ENCODE peak calls at places on chromosomes 1 and 21, in ten cellular contexts. W is mesendoderm; J is pancreas; V is A673; Y is colonic mucosa; F is naive thymus-derived CD4-positive, alpha-beta T cell; L is fibroblast of mammary gland; X is CD8-positive, alpha-beta T cell; I is BJ; D is breast epithelium. S is an unnamed sample.

GRCh38 chr1:81801032-81801833 is 499 bp downstream of the ADGRL2 start:
- DNase-seq in W (peak), V (peak), D (peak), X (no peak), L (peak), J (peak), Y (peak), F (no peak), I (peak), S (peak)

GRCh38 chr1:14915356-14916054 is 238.0 kb upstream of the TMEM51 start:
- DNase-seq in D (peak), X (peak), I (no peak), J (peak), Y (peak), W (peak), L (peak), V (peak), F (peak), S (peak)

GRCh38 chr1:59169703-59170102 is 127.2 kb upstream of the FGGY start:
- DNase-seq in X (no peak), F (no peak), Y (no peak), I (no peak), V (no peak), J (no peak), L (peak), D (no peak), W (no peak), S (no peak)

GRCh38 chr1:215143497-215143896 is 61.0 kb downstream of the KCNK2 start:
- DNase-seq in I (no peak), J (no peak), F (no peak), D (no peak), V (no peak), X (no peak), Y (no peak), L (no peak), W (no peak), S (no peak)

GRCh38 chr1:205532026-205532891 is 27.8 kb downstream of the CDK18 start:
- DNase-seq in F (no peak), L (no peak), W (no peak), Y (no peak), X (no peak), D (no peak), I (no peak), V (no peak), J (no peak), S (no peak)

GRCh38 chr21:45415943-45416611 is 11.1 kb downstream of the COL18A1 start:
- DNase-seq in J (no peak), I (no peak), L (no peak), W (no peak), Y (no peak), F (no peak), X (no peak), D (no peak), V (no peak), S (no peak)

GRCh38 chr1:204972461-204972860 is 70.6 kb upstream of the CNTN2 start:
- DNase-seq in X (no peak), Y (no peak), L (peak), I (no peak), W (no peak), J (no peak), D (no peak), F (no peak), V (no peak), S (no peak)

GRCh38 chr1:204130989-204131892 is 20.6 kb downstream of the ETNK2 start:
- DNase-seq in J (peak), D (peak), X (no peak), V (peak), F (no peak), Y (no peak), I (peak), W (peak), L (peak), S (no peak)

GRCh38 chr1:3180915-3181314 is 111.9 kb downstream of the PRDM16 start:
- DNase-seq in L (no peak), V (no peak), I (no peak), Y (no peak), W (no peak), X (no peak), F (no peak), D (no peak), J (no peak), S (no peak)

GRCh38 chr1:53633073-53633704 is 105.8 kb downstream of the GLIS1 start:
- DNase-seq in D (no peak), Y (peak), X (no peak), V (no peak), L (no peak), J (no peak), W (no peak), F (no peak), I (no peak), S (no peak)

GRCh38 chr1:153790996-153791855 is 16.0 kb downstream of the SLC27A3 start:
- DNase-seq in Y (no peak), D (no peak), X (no peak), I (peak), F (no peak), V (no peak), L (peak), J (no peak), W (no peak), S (no peak)

DNA sequence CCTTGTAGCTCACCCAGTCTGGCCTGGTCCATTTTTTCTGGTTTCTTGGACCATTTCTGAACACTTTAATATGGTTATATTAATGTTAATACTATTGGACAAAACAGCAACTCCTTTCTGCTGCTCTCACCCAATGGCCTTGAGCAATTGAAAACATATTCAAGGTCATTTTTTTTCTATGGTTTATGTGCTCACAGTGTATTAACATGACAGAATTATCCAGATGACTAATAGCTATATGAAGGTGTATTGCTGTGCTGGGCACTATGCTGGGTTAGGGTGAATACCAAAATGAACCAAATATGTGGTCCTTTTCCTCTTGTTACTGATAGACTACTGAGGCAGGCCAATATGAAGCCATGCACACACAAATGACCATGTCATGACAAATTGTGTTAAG is 591.6 kb upstream of the PLXNA2 start:
- DNase-seq in F (no peak), Y (no peak), L (no peak), D (no peak), X (no peak), V (no peak), I (no peak), J (no peak), W (no peak), S (no peak)
- H3K4me3 ChIP-seq in F (no peak), Y (no peak), L (no peak), D (no peak), X (no peak), V (no peak), I (no peak), J (no peak), W (no peak), S (no peak)

GRCh38 chr1:236111527-236112331 is 30.6 kb upstream of the GPR137B start:
- DNase-seq in J (no peak), W (no peak), F (no peak), L (no peak), X (no peak), Y (no peak), V (no peak), D (no peak), I (no peak), S (no peak)
- H3K4me3 ChIP-seq in J (no peak), W (no peak), F (no peak), L (no peak), X (no peak), Y (no peak), V (no peak), D (no peak), I (no peak), S (no peak)

DNA sequence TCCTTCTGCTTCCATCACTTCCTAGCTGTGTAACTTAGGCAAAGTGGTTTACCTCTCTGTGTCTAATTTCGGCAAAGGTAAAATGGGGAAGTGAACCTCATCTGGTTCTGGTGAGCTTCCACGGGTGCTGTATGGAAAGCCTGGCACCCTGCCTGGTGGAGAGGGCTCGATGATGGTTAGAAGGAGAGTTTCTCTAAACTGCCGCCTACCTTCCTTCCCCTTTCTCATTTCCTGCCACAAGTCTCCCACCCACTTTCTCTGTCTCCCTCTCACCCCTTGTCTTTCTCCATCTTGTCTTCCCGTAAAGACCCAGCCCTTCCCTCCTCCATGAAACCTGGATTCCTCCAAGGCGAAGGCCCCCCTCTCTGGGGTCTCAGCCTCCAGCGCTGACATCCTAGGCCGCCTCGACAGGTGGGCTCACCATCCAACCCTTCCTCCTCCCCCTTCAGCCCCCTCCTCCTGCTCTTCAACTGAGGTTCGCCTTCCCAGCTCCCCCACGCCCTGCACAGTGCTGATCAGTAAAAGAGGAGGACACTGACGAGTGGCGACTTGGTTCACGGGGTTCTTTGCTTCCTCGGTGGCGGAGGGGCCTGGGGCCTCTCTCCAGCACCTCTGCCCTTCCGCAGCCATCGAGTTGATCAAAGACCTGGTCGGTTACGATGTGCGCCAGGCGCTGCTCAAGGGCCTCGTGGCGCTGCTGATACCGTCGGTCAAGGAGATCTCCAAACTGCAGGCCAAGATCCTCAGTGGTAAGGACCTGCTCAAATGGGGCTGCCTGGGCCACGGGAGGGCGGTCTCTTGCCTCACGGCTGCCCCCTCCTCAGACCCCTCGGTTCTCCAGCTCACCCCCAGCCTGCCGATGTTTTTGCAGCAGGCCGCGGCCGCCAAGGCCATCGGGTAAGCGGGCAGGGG is 7.2 kb downstream of the RNU5D-1 start:
- DNase-seq in I (no peak), X (peak), V (no peak), Y (no peak), L (no peak), J (no peak), F (peak), W (no peak), D (no peak), S (no peak)
- H3K4me3 ChIP-seq in I (no peak), X (peak), V (no peak), Y (no peak), L (no peak), J (no peak), F (peak), W (no peak), D (no peak), S (no peak)

GRCh38 chr1:95176859-95177258 is 57.2 kb upstream of the RWDD3 start:
- DNase-seq in W (no peak), F (no peak), J (no peak), Y (no peak), I (no peak), X (no peak), V (no peak), L (no peak), D (no peak), S (no peak)

GRCh38 chr1:95183952-95184351 is 50.1 kb upstream of the RWDD3 start:
- DNase-seq in D (no peak), X (no peak), V (no peak), F (no peak), J (no peak), I (no peak), W (no peak), Y (no peak), L (no peak), S (no peak)

GRCh38 chr1:95179205-95180001 is 54.6 kb upstream of the RWDD3 start:
- DNase-seq in Y (no peak), X (no peak), F (no peak), D (no peak), V (no peak), L (no peak), J (no peak), W (no peak), I (no peak), S (no peak)
- H3K4me3 ChIP-seq in Y (no peak), X (no peak), F (no peak), D (no peak), V (no peak), L (no peak), J (no peak), W (no peak), I (no peak), S (no peak)

GRCh38 chr1:174408142-174408541 is 39.6 kb upstream of the GPR52 start:
- DNase-seq in X (no peak), V (no peak), L (peak), J (no peak), I (peak), F (no peak), Y (no peak), D (no peak), W (no peak), S (no peak)
- H3K4me3 ChIP-seq in X (no peak), V (no peak), L (no peak), J (no peak), I (no peak), F (no peak), Y (no peak), D (no peak), W (no peak), S (no peak)

DNA sequence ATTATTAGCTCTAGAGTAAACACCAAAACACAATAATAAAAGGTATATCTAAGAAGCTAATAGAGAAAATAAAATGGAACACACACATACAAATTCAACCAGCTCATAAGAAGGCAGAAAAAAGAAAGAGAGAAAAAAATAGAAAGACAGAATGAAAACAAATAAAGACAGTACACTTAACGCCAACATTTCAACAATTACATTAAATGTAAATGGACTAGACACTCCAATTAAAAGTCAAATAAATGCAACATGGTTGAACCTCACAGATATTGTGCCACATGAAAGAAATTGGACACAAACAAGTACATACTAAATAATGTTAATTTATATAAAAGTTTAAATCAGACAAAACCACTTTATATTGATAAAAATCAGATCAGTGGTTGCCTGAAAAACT is 56.0 kb downstream of the SLC44A5 start:
- DNase-seq in X (no peak), D (no peak), L (no peak), W (no peak), J (no peak), F (no peak), I (no peak), Y (no peak), V (no peak), S (no peak)
- H3K4me3 ChIP-seq in X (no peak), D (no peak), L (no peak), W (no peak), J (no peak), F (no peak), I (no peak), Y (no peak), V (no peak), S (no peak)

S was measured in Jurkat, Clone E6-1.